ENCODE peak calls at places on chromosomes 1 and 21, in nine cellular contexts. P, Z, B, F, I, D, J, N and U are unnamed samples.

GRCh38 chr21:33761104-33762036 is 119.1 kb downstream of the ITSN1 start:
- DNase-seq in P (peak), Z (no peak), B (no peak), F (no peak), I (peak), D (peak), J (no peak), N (no peak), U (peak)

GRCh38 chr1:64505944-64506658 is 36.2 kb downstream of the CACHD1 start:
- DNase-seq in P (no peak), Z (no peak), B (no peak), F (no peak), I (no peak), D (peak), J (no peak), N (no peak), U (no peak)

GRCh38 chr1:67618285-67619018 is 66.5 kb upstream of the GADD45A start:
- DNase-seq in P (no peak), Z (no peak), B (no peak), F (no peak), I (no peak), D (no peak), J (no peak), N (peak), U (no peak)

GRCh38 chr1:231162970-231163830 is 1.3 kb downstream of the TRIM67 start:
- DNase-seq in P (no peak), Z (no peak), B (no peak), F (no peak), I (no peak), D (peak), J (no peak), N (no peak), U (peak)

GRCh38 chr1:6827081-6827480 is 41.8 kb downstream of the CAMTA1 start:
- DNase-seq in P (no peak), Z (no peak), B (no peak), F (no peak), I (no peak), D (no peak), J (no peak), N (no peak), U (no peak)

GRCh38 chr1:115547661-115548060 is 94.1 kb upstream of the VANGL1 start:
- DNase-seq in P (peak), Z (no peak), B (no peak), F (no peak), I (no peak), D (no peak), J (no peak), N (no peak), U (no peak)

GRCh38 chr1:191913234-191913948 is 244.9 kb upstream of the RGS18 start:
- DNase-seq in P (no peak), Z (no peak), B (no peak), F (no peak), I (no peak), D (no peak), J (no peak), N (no peak), U (no peak)

GRCh38 chr1:200890818-200891773 is 3.6 kb upstream of the INAVA start:
- DNase-seq in P (no peak), Z (no peak), B (no peak), F (no peak), I (peak), D (peak), J (peak), N (no peak), U (peak)